ENCODE peak calls at places on chromosomes 2 and 18, in eight cellular contexts. U, B, R, G, Z, K, L and F are unnamed samples.

GRCh38 chr2:169384816-169385215 is 22.5 kb upstream of the LRP2 start:
- DNase-seq in R (no peak), U (no peak), K (no peak), B (no peak), L (no peak), Z (no peak), G (no peak), F (no peak)

GRCh38 chr2:126344498-126344897 is 311.5 kb upstream of the GYPC start:
- DNase-seq in G (no peak), Z (no peak), R (no peak), K (no peak), B (no peak), U (no peak), L (no peak), F (no peak)

GRCh38 chr2:185388226-185388625 is 350.4 kb upstream of the FSIP2 start:
- DNase-seq in L (no peak), R (no peak), Z (no peak), K (no peak), B (no peak), G (no peak), U (no peak), F (peak; percentile 21)

GRCh38 chr2:112585400-112585799 is 991 bp downstream of the CHCHD5 start:
- DNase-seq in Z (no peak), R (no peak), U (no peak), L (no peak), G (no peak), B (no peak), K (no peak), F (no peak)

GRCh38 chr2:122707224-122707824 is 951.9 kb downstream of the TSN start:
- DNase-seq in Z (no peak), K (no peak), G (no peak), L (no peak), R (no peak), U (no peak), B (no peak), F (no peak)

GRCh38 chr2:182664212-182664611 is 51.8 kb upstream of the DNAJC10 start:
- DNase-seq in K (no peak), L (no peak), Z (no peak), G (no peak), B (no peak), R (no peak), U (no peak), F (no peak)

GRCh38 chr18:59779979-59780378 is 82.8 kb upstream of the CCBE1 start:
- DNase-seq in K (no peak), U (no peak), Z (no peak), R (no peak), L (peak; percentile 82), G (peak; percentile 86), B (no peak), F (no peak)

GRCh38 chr18:36688020-36688965 is 140.5 kb downstream of the TPGS2 start:
- DNase-seq in G (peak; percentile 78), B (peak; percentile 59), Z (peak; percentile 48), K (peak; percentile 36), U (peak; percentile 66), R (peak; percentile 68), L (peak; percentile 80), F (peak; percentile 75)

GRCh38 chr18:66931010-66931409 is 327.1 kb upstream of the CDH19 start:
- DNase-seq in B (no peak), K (no peak), R (no peak), G (no peak), Z (no peak), L (no peak), U (no peak), F (peak; percentile 72)

GRCh38 chr2:207692206-207693065 is 19.0 kb upstream of the CCNYL1 start:
- DNase-seq in Z (peak; percentile 74), K (no peak), B (peak; percentile 44), R (peak; percentile 72), G (no peak), L (no peak), U (no peak), F (peak; percentile 82)

GRCh38 chr2:226649871-226650660 is 149.6 kb downstream of the IRS1 start:
- DNase-seq in Z (peak; percentile 87), R (peak; percentile 55), U (no peak), L (peak; percentile 100), B (peak; percentile 28), K (peak; percentile 62), G (peak; percentile 97), F (peak; percentile 78)

GRCh38 chr2:3805120-3805519 is 101.7 kb downstream of the DCDC2C start:
- DNase-seq in G (no peak), B (no peak), Z (peak; percentile 54), R (peak; percentile 75), L (no peak), U (no peak), K (no peak), F (peak; percentile 74)

GRCh38 chr2:5387421-5387820 is 304.8 kb upstream of the SOX11 start:
- DNase-seq in U (no peak), L (no peak), G (no peak), B (no peak), Z (no peak), K (no peak), R (no peak), F (no peak)

GRCh38 chr18:2657788-2658458 is 2.4 kb downstream of the SMCHD1 start:
- DNase-seq in U (peak; percentile 13), Z (peak; percentile 37), L (peak; percentile 84), G (peak; percentile 91), K (no peak), B (no peak), R (no peak), F (no peak)

GRCh38 chr2:169116993-169117392 is 47.6 kb downstream of the DHRS9 start:
- DNase-seq in R (no peak), L (no peak), Z (no peak), G (no peak), U (no peak), B (no peak), K (no peak), F (no peak)

GRCh38 chr2:96423866-96424265 is 81.3 kb downstream of the NEURL3 start:
- DNase-seq in B (no peak), K (no peak), G (no peak), U (no peak), Z (no peak), R (no peak), L (peak; percentile 29), F (no peak)

GRCh38 chr2:3223080-3223923 is 154.3 kb downstream of the EIPR1 start:
- DNase-seq in U (no peak), L (peak; percentile 77), K (no peak), R (no peak), G (no peak), B (no peak), Z (no peak), F (no peak)

GRCh38 chr2:105541189-105542050 is 142.6 kb upstream of the FHL2 start:
- DNase-seq in Z (no peak), U (no peak), G (no peak), K (no peak), R (no peak), L (no peak), B (no peak), F (no peak)

GRCh38 chr18:43855376-43855775 is 578.1 kb upstream of the SYT4 start:
- DNase-seq in R (peak; percentile 4), K (no peak), B (no peak), Z (no peak), U (no peak), G (no peak), L (no peak), F (peak; percentile 2)

GRCh38 chr2:10211822-10212438 is 89.4 kb downstream of the RRM2 start:
- DNase-seq in Z (no peak), K (no peak), G (no peak), R (no peak), B (no peak), U (no peak), L (no peak), F (no peak)

GRCh38 chr2:28753043-28753683 is 1.5 kb downstream of the PPP1CB start:
- DNase-seq in G (peak; percentile 81), B (peak; percentile 44), K (peak; percentile 53), U (peak; percentile 61), Z (peak; percentile 83), L (peak; percentile 85), R (peak; percentile 56), F (peak; percentile 49)

GRCh38 chr2:238947920-238948710 is 100.2 kb downstream of the TWIST2 start:
- DNase-seq in L (peak; percentile 72), K (peak; percentile 54), Z (peak; percentile 59), U (peak; percentile 74), R (no peak), B (no peak), G (peak; percentile 87), F (peak; percentile 10)
- H3K4me3 ChIP-seq in L (no peak overlapping the region), K (no peak overlapping the region), Z (no peak overlapping the region), U (peak overlapping the region; percentile 30), R (no peak overlapping the region), B (no peak overlapping the region), G (peak overlapping the region; percentile 32), F (no peak overlapping the region)

DNA sequence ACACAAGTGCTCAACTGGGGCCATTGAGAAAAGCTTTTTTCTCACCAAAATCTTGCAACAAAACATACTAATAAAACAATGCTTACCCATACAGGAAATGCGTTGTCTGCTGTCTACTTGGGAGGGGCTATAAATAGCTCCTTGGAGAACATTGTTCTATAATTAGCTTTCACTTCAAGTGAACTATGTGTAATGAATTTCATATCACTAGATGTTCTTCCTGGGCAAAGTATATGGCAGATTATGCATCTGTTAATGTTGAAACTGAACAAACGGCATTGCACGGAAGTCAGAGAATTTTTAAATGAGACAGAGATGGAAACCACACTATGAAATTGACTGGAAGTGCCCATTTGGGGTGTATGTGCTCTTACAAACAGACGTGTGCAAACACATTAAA is 6.4 kb upstream of the NPAS2 start:
- DNase-seq in B (no peak), G (peak; percentile 46), R (no peak), Z (no peak), U (peak; percentile 46), K (no peak), L (peak; percentile 88), F (no peak)
- H3K4me3 ChIP-seq in B (no peak overlapping the region), G (no peak overlapping the region), R (no peak overlapping the region), Z (no peak overlapping the region), U (no peak overlapping the region), K (no peak overlapping the region), L (no peak overlapping the region), F (no peak overlapping the region)

DNA sequence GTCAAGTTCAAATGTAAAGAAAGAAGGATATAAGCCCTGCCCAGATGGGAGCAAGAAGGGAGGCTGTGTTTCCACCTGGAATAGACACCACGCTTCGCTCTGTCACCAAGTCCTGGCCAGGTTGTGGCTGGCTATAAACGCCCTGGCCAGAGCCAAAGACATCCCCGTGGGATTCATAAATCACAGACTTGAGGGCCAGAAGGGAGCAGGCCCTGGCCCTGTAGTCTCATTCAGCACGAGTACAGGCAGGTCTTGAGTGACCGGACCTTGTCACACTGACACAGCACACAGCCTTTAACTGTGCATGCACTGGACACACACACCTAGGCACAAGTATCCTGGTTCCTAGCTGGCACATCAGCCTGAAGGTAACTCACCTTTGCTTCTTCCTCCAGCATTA is 94.5 kb upstream of the MGAT4A start:
- DNase-seq in Z (no peak), U (no peak), B (no peak), K (no peak), R (no peak), L (no peak), G (no peak), F (no peak)
- H3K4me3 ChIP-seq in Z (no peak overlapping the region), U (no peak overlapping the region), B (no peak overlapping the region), K (no peak overlapping the region), R (no peak overlapping the region), L (no peak overlapping the region), G (no peak overlapping the region), F (no peak overlapping the region)

DNA sequence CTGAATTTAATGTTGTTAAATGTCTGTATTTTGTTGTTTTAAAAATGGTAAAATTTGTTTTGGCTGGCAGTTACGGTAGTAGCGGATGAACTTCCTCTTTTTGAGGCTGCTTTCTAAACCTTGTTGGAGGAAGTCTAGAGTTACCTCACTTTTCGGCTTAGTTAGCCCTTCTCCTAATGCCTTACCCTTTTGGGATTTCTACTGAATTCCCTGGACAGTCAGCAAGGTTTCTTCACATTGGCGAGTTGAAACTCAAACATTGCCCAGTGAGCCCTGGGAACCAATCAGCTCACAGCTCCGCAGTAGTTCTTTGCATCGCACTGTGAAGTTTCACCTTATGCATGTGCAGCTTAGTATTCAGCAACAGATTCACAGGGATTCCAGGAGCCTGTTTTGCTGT is 55.2 kb downstream of the TMEM247 start:
- DNase-seq in U (no peak), B (no peak), K (no peak), L (no peak), Z (no peak), R (no peak), G (no peak), F (no peak)
- H3K4me3 ChIP-seq in U (peak overlapping the region; percentile 11), B (no peak overlapping the region), K (no peak overlapping the region), L (no peak overlapping the region), Z (no peak overlapping the region), R (no peak overlapping the region), G (no peak overlapping the region), F (no peak overlapping the region)